ENCODE peak calls at places on chromosome 1, in seven cellular contexts. I is K562, D is IMR-90, P is A549, X is HepG2, Z is GM12878, C is HCT116. Y is an unnamed sample.

GRCh38 chr1:111672338-111672737 is 52.7 kb downstream of the RAP1A start:
- DNase-seq in D (peak), Z (no peak), C (no peak), P (no peak), I (no peak), X (no peak), Y (no peak)

GRCh38 chr1:172653015-172653709 is 5.7 kb upstream of the FASLG start:
- DNase-seq in D (peak), Z (no peak), P (peak), C (no peak), X (no peak), I (no peak), Y (no peak)

GRCh38 chr1:226510453-226510852 is 38.1 kb upstream of the STUM start:
- DNase-seq in P (no peak), I (no peak), D (no peak), Z (no peak), C (no peak), X (no peak), Y (no peak)

GRCh38 chr1:7628273-7628672 is 142.8 kb upstream of the VAMP3 start:
- DNase-seq in P (no peak), D (no peak), X (no peak), Z (no peak), C (no peak), I (no peak), Y (no peak)

GRCh38 chr1:112727716-112728115 is 12.6 kb upstream of the PPM1J start:
- DNase-seq in X (no peak), D (peak), P (no peak), Z (no peak), I (peak), C (no peak), Y (no peak)

GRCh38 chr1:157288006-157288405 is 149.8 kb upstream of the ETV3 start:
- DNase-seq in D (no peak), X (no peak), P (no peak), C (no peak), Z (no peak), I (no peak), Y (no peak)

GRCh38 chr1:159911668-159912067 is 11.7 kb upstream of the CFAP45 start:
- DNase-seq in C (no peak), D (no peak), X (no peak), I (no peak), Z (no peak), P (no peak), Y (no peak)

GRCh38 chr1:23394176-23394575 is 24.5 kb upstream of the ZNF436 start:
- DNase-seq in I (no peak), D (peak), Z (no peak), X (no peak), P (no peak), C (no peak), Y (no peak)

GRCh38 chr1:165419839-165420238 is 25.1 kb downstream of the RXRG start:
- DNase-seq in I (no peak), Z (no peak), P (no peak), D (no peak), X (no peak), C (no peak), Y (no peak)

GRCh38 chr1:223031690-223032601 is 111.1 kb downstream of the TLR5 start:
- DNase-seq in P (peak), Z (no peak), I (no peak), C (no peak), D (no peak), X (no peak), Y (no peak)

GRCh38 chr1:227357229-227358078 is 39.2 kb upstream of the CDC42BPA start:
- DNase-seq in D (peak), I (peak), Z (no peak), X (peak), C (peak), P (peak), Y (peak)

GRCh38 chr1:67150931-67151330 is 15.3 kb upstream of the IL23R start:
- DNase-seq in D (no peak), P (no peak), I (no peak), Z (no peak), X (no peak), C (no peak), Y (no peak)

GRCh38 chr1:155466996-155467395 is 95.6 kb downstream of the ASH1L start:
- DNase-seq in I (no peak), P (peak), X (no peak), C (no peak), D (peak), Z (no peak), Y (no peak)

GRCh38 chr1:93437976-93438605 is 9.8 kb upstream of the FNBP1L start:
- DNase-seq in C (no peak), D (peak), X (peak), Z (no peak), I (peak), P (peak), Y (no peak)

GRCh38 chr1:229430761-229431269 is 3.1 kb downstream of the ACTA1 start:
- DNase-seq in I (peak), Z (no peak), P (no peak), D (peak), C (no peak), X (no peak), Y (peak)

GRCh38 chr1:221816899-221817298 is 75.0 kb upstream of the DUSP10 start:
- DNase-seq in P (peak), Z (no peak), C (no peak), X (no peak), I (no peak), D (peak), Y (no peak)

GRCh38 chr1:201916649-201917249 is 28.1 kb downstream of the SHISA4 start:
- DNase-seq in D (peak), C (no peak), P (peak), X (peak), Z (no peak), I (peak), Y (no peak)

GRCh38 chr1:24705260-24706073 is 39.8 kb upstream of the CLIC4 start:
- DNase-seq in I (peak), C (peak), Z (peak), P (peak), X (peak), D (peak), Y (peak)

GRCh38 chr1:57067863-57068262 is 102.0 kb upstream of the C8B start:
- DNase-seq in C (no peak), D (no peak), P (no peak), X (no peak), Z (no peak), I (no peak), Y (no peak)

GRCh38 chr1:215523128-215523861 is 43.8 kb upstream of the KCTD3 start:
- DNase-seq in Z (no peak), D (peak), X (no peak), P (no peak), C (peak), I (no peak), Y (no peak)

GRCh38 chr1:215521279-215521678 is 45.8 kb upstream of the KCTD3 start:
- DNase-seq in I (no peak), P (no peak), C (no peak), X (no peak), Z (no peak), D (no peak), Y (no peak)

GRCh38 chr1:215518594-215518993 is 48.5 kb upstream of the KCTD3 start:
- DNase-seq in D (no peak), Z (no peak), X (no peak), I (no peak), C (no peak), P (no peak), Y (no peak)

DNA sequence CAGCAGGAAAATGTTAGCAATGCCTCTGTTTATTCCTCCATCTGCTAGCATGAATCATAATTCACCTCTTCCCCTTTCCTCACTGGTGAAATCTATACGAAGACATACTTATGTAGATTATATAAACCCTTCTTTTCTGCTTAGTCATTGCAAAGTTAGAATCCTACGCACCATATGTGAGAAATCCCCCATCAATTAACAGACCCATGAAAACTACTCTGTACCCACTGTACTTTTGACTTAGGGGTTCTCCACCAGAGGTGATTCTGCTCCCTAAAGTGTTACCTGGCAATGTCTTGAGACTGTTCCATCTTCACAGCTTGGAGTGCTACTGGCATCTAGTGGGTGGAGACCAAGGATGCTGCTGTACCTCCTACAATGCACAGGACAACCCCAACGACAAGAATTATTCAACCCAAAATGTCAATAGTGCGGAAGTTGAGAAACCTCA is 49.6 kb upstream of the KCTD3 start:
- DNase-seq in X (no peak), C (peak), I (no peak), Z (no peak), D (peak), P (peak), Y (no peak)
- TF ChIP-seq CEBPB in X (no peak), C (no peak), I (no peak), Z (no peak), D (peak), P (no peak), Y (no peak)

DNA sequence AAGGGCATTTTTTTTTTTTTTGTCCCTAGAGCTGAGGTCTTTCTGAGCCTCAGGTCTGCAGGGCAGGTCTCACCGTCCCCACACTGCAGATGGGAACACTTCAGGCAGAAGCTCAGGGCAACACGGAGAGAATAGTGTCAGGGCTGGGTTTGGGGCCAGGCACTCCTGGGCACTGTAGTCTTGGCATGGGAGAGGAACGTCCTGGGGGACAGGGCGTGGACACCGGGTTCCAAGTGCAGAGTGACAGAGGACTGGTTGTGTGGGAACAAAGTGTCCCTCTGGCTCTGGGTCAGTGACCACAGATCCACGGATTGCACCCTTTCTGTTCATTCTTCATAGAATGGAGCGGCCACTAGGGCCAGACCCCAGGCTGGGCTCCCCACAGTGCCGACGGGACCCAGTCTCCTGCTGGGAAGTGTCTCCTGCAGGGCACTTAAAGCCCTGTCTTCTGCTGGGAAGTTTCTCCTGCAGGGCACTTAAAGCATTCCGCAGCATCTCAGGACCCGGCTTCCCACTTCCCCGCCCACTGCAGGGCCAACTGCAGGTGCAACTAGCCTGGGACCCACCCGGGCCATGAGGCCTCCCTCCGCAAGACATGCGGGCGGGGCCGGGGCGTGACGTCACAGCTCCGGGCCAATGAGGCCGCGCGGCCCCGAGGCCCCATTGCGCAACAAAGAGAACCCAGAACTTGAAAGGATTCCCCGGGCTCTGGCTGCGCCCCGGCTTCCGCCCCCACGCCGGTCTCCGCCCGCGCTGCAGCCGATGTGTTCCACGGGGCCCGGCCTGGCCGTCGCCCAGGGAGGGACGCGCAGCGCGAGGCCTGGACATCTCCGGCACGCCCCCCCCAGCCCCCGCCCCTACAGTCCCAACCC is 1.2 kb downstream of the GPR153 start:
- DNase-seq in Z (no peak), D (peak), X (peak), I (peak), C (peak), P (peak), Y (peak)
- TF ChIP-seq CEBPB in Z (peak), D (peak), X (peak), I (peak), C (peak), P (peak), Y (peak)

GRCh38 chr1:61746768-61747167 is 4.5 kb downstream of the PATJ start:
- DNase-seq in D (peak), I (no peak), Z (no peak), X (no peak), P (peak), C (no peak), Y (no peak)

GRCh38 chr1:61743716-61744620 is 1.7 kb downstream of the PATJ start:
- DNase-seq in X (no peak), I (no peak), D (peak), Z (no peak), C (no peak), P (no peak), Y (no peak)

GRCh38 chr1:61741682-61742619 is at the start of gene PATJ:
- DNase-seq in Z (no peak), I (no peak), P (peak), D (peak), C (peak), X (peak), Y (peak)

GRCh38 chr1:61743432-61743705 is 1.1 kb downstream of the PATJ start:
- DNase-seq in Z (no peak), I (no peak), C (no peak), X (no peak), P (no peak), D (no peak), Y (no peak)

GRCh38 chr1:61742620-61743431 is 546 bp downstream of the PATJ start:
- DNase-seq in X (peak), Z (no peak), P (peak), I (no peak), D (peak), C (no peak), Y (peak)
- TF ChIP-seq CEBPB in X (no peak), Z (no peak), P (no peak), I (no peak), D (no peak), C (no peak), Y (no peak)

DNA sequence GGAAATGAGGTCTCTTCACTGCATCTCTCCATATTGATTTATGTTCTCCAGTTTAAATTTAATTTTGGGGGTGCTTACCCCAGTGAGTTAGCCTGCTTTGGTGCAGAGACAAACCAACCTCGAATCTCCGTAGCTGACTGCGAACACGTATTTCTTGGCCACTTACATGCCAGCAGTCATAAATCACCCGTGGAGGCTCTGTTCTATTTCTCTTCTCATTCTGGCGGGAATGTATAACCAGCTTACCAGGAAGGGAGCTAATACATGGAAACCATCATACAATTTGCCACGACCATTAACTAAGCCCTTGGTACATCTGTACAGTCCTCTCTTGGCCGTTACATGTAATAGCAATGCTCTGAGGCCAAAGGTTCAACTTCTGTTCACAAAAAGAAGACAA is 148.0 kb downstream of the PLA2G4A start:
- DNase-seq in P (no peak), C (no peak), I (no peak), D (no peak), Z (no peak), X (no peak), Y (no peak)
- TF ChIP-seq CEBPB in P (no peak), C (no peak), I (no peak), D (no peak), Z (no peak), X (no peak), Y (no peak)

DNA sequence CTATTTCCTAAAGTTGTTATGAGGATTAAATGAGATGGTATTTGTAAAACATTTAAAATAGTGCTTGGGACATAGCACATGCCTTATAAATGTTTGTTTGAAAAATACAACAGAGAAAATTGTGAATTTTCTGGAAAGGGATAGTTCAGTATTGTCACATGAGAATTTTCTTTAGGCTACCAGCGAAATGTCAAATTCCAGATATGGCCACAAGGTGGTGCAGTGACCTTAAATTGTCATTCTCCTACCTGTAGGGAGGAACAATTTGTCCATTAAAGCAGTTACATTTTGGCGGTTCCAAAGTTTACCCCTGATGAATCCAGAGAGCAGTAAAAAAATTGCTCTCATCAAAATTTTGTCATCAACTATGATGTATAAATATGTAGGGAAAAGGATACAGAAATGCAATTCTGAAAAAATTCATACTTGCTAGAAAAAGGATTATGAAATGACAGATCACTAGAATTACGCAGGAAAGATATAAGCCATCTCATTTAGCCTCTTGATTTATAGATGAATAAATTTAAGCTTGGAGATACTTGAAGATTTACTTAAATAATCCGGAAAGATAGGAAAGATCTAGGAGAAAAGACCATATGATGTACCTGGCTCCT is 50.2 kb upstream of the TSHB start:
- DNase-seq in Z (peak), P (peak), X (peak), I (peak), C (peak), D (peak), Y (peak)
- TF ChIP-seq CEBPB in Z (no peak), P (no peak), X (no peak), I (no peak), C (no peak), D (no peak), Y (no peak)

Y was measured in H1.